ENCODE peak calls at places on chromosomes 12 and 14, in five cellular contexts. Q is WTC11, I is astrocyte of the cerebellum, K is GM13976, E is RWPE1. U is an unnamed sample.

GRCh38 chr12:89862511-89863331 is 154.1 kb upstream of the ATP2B1 start:
- DNase-seq in Q (no peak), K (peak), E (no peak), I (no peak), U (peak)

GRCh38 chr12:2640281-2640680 is 154.5 kb upstream of the FKBP4 start:
- DNase-seq in Q (peak), I (no peak), K (no peak), E (peak), U (no peak)

GRCh38 chr14:102873546-102874061 is 48.9 kb upstream of the AMN start:
- DNase-seq in Q (no peak), K (no peak), I (no peak), E (no peak), U (no peak)

GRCh38 chr12:8989425-8989824 is at the start of gene KLRG1:
- DNase-seq in K (no peak), Q (no peak), E (no peak), I (no peak), U (no peak)

GRCh38 chr14:67505254-67505653 is 16.7 kb upstream of the TMEM229B start:
- DNase-seq in E (no peak), Q (no peak), I (no peak), K (no peak), U (no peak)

GRCh38 chr14:100729982-100730381 is 3.3 kb downstream of the DLK1 start:
- DNase-seq in E (no peak), I (no peak), Q (no peak), K (no peak), U (no peak)

GRCh38 chr14:20998674-20999366 is at the start of gene SLC39A2:
- DNase-seq in E (peak), K (no peak), I (peak), Q (peak), U (no peak)

GRCh38 chr14:78863143-78863542 is 693.0 kb downstream of the NRXN3 start:
- DNase-seq in K (peak), I (peak), Q (peak), E (peak), U (peak)

GRCh38 chr14:52790011-52790755 is 1.2 kb downstream of the GNPNAT1 start:
- DNase-seq in I (no peak), K (no peak), E (peak), Q (no peak), U (peak)

GRCh38 chr12:75317784-75318183 is 12.3 kb downstream of the CAPS2 start:
- DNase-seq in I (no peak), Q (no peak), E (no peak), K (no peak), U (no peak)

GRCh38 chr12:4909734-4910501 is at the start of gene KCNA1:
- DNase-seq in E (no peak), Q (peak), K (peak), I (no peak), U (peak)

GRCh38 chr12:4164591-4165558 is 108.7 kb upstream of the CCND2 start:
- DNase-seq in E (no peak), I (no peak), K (peak), Q (peak), U (peak)

GRCh38 chr12:79983969-79984629 is 49.2 kb upstream of the PPP1R12A start:
- DNase-seq in E (peak), K (no peak), Q (no peak), I (no peak), U (no peak)

DNA sequence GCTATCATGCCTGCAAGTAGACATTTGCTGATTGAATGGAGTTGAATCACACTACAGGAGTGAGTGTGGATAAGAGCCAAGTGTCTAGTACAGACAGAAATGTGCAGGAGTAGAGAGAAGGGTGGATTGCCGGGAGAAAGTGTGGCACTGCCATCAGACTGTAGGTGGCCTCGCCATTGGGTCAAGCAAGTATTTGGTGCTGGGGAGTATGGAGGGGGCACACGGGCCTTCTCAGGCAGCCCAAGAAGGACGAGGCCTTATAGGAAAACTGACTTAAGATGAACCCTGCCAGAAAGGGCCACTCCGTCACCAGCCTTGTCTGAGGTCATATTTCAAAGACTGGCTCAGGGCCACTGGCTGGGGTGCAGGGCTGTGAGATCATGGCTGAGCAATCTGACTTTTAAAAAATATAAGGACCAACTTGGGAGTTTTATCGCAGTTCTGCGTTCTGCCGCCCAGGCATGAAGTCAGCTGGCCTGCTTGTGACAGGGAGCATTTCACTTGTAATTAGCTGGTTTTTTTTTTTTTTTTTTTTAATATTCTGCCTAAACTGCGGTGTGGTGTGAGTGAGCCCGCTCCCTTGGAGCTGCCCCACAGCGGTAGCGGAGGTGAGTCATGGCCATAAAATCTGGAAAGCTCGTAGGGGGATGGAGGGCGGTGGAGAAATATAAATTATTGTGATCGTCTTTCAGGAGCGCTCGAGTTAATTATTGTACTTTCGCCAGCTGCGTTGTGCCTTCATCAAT is 231.7 kb downstream of the C12orf75 start:
- DNase-seq in Q (no peak), E (peak), I (peak), K (no peak), U (no peak)
- TF ChIP-seq CTCF in Q (no peak), E (no peak), I (no peak), K (no peak), U (no peak)

DNA sequence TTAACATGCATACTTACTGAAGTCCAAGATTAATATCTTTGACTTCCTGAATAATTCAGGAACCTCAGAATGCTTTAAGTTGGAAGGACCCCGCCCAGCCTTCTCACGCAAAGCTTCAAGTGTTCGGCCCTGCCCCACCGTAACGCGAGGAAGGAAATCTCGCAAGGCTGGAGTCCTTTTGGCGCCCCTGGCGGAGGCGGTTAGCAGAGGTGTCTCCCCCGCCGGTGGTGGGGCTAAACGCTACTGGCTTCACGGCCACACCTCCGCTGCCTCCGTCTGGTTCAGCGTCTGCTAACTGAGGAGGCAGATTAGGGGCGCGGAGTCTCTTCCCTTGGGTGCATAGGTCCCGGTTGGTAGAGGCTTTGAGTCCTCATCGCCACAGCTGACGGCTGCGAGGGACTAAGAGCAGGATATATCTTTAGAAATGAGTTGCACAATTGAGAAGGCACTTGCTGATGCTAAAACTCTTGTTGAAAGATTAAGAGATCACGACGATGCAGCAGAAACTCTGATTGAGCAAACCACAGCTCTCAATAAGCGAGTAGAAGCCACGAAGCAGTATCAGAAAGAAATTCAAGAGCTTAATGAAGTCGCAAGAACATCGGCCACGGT is 21.9 kb downstream of the SPATS2 start:
- DNase-seq in K (no peak), E (no peak), Q (peak), I (no peak), U (no peak)
- TF ChIP-seq CTCF in K (peak), E (no peak), Q (peak), I (no peak), U (peak)

DNA sequence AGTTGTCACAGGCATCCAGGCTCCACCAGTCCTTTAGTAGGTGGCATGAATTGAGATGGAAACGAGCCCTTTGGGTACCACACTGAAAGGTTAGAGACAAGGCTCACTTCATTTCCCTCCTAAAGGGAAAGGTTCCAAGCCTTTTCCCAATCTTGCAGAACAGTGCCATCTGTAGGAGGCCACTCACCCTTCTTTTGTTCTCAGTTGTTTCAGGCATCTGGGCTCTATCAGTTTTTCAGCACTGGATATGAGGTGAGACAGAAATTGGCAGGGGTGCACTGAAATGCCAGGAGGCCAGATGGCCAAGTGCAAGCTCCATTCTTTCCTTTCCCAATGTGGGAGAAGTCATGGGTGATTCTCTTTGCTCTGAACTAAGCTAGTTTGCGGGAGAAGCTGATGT is 15.2 kb downstream of the FBXO33 start:
- DNase-seq in K (no peak), I (no peak), Q (peak), E (no peak), U (no peak)
- TF ChIP-seq CTCF in K (no peak), I (no peak), Q (peak), E (no peak), U (no peak)

DNA sequence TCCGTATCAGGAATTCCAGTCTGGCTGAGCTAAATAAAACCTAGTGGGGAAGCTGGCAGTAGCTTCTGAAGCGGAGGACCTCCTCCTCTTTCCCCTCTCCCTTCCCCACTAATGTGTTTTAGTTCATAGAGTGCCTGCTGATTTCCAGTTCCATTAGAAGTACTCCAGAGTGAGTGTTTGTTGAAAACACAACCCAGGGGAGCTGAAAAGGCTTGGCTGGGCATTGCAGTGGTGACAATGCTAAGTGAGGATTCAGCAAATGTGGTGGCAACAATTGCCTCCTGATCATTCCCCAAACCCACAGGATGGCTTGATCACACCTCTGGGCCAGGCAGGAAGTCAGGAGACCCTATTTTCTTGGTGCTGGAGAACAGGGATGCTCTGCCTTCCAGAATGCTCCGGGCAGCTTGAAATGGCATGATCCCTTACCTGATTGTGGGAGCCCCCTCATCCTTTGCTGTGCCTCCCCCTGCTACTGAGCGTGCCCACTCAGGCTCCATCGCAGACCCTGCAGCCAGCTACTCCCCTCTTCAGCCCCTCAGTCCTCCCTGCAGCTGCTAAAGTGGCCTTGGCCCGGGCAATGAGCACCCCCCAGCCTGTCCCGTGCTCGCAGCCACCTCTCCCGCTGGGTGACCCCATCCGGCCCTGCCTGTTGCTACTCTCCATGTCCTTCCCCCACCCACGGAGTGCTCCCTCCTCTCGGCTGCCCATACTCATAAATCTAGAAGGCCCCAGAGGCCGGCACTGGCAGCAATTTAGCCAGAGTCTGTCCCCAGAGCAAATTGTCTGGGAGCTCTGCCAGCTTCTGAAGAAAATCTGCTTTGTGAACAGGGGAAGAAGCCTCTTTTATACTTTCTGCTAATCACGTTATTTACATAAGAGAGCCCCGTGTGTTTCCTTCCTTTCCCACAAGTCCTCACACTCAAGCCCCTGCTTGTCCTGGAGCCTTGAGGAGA is 143.9 kb upstream of the FRMD6 start:
- DNase-seq in Q (no peak), I (peak), K (no peak), E (no peak), U (no peak)
- TF ChIP-seq CTCF in Q (no peak), I (no peak), K (no peak), E (no peak), U (no peak)

U was measured in GM20000.